ENCODE peak calls at places on chromosomes 3 and 15, in six cellular contexts. V is right cardiac atrium, Q is ovary, G is SJSA1, D is pancreas, R is Peyer's patch. L is an unnamed sample.
A peak's percentile ranks its signal among the peaks of the same experiment; 100 is the strongest.

GRCh38 chr3:52893723-52894122 is 3.6 kb downstream of the STIMATE start:
- DNase-seq in V (no peak), Q (no peak), G (no peak), D (peak; percentile 73), R (no peak), L (no peak)

GRCh38 chr3:132079150-132079549 is 44.3 kb upstream of the CPNE4 start:
- DNase-seq in V (no peak), Q (no peak), G (no peak), D (no peak), R (no peak), L (no peak)

GRCh38 chr3:133885241-133885711 is 10.4 kb downstream of the RAB6B start:
- DNase-seq in V (no peak), Q (no peak), G (peak; percentile 12), D (no peak), R (no peak), L (peak; percentile 51)

GRCh38 chr3:140523600-140523999 is 154.3 kb upstream of the TRIM42 start:
- DNase-seq in V (no peak), Q (no peak), G (no peak), D (no peak), R (no peak), L (no peak)

GRCh38 chr3:52444860-52445793 is at the start of gene SEMA3G:
- DNase-seq in V (peak; percentile 76), Q (no peak), G (peak; percentile 71), D (peak; percentile 96), R (peak; percentile 80), L (peak; percentile 91)

GRCh38 chr15:74397239-74398068 is 30.0 kb upstream of the CYP11A1 start:
- DNase-seq in V (no peak), Q (no peak), G (no peak), D (peak; percentile 32), R (peak; percentile 82), L (peak; percentile 87)

GRCh38 chr3:192260611-192261010 is 466.7 kb downstream of the FGF12 start:
- DNase-seq in V (no peak), Q (no peak), G (no peak), D (no peak), R (no peak), L (no peak)

GRCh38 chr3:9776896-9777694 is 7.3 kb upstream of the CAMK1 start:
- DNase-seq in V (no peak), Q (no peak), G (no peak), D (no peak), R (no peak), L (peak; percentile 27)

GRCh38 chr3:111903067-111903511 is 44.0 kb downstream of the PHLDB2 start:
- DNase-seq in V (no peak), Q (no peak), G (peak; percentile 82), D (no peak), R (no peak), L (no peak)

GRCh38 chr15:85489773-85490493 is 109.5 kb downstream of the AKAP13 start:
- DNase-seq in V (no peak), Q (no peak), G (no peak), D (no peak), R (no peak), L (no peak)
- H3K27ac ChIP-seq in V (no peak overlapping the region), Q (no peak overlapping the region), G (no peak overlapping the region), D (no peak overlapping the region), R (no peak overlapping the region), L (no peak overlapping the region)

GRCh38 chr3:46549408-46549904 is 16.6 kb downstream of the LRRC2 start:
- DNase-seq in V (no peak), Q (no peak), G (no peak), D (no peak), R (peak; percentile 15), L (no peak)
- H3K27ac ChIP-seq in V (no peak overlapping the region), Q (no peak overlapping the region), G (no peak overlapping the region), D (no peak overlapping the region), R (no peak overlapping the region), L (no peak overlapping the region)

GRCh38 chr3:45603226-45603625 is 8.7 kb downstream of the LIMD1 start:
- DNase-seq in V (no peak), Q (no peak), G (no peak), D (no peak), R (no peak), L (peak; percentile 2)
- H3K27ac ChIP-seq in V (no peak overlapping the region), Q (no peak overlapping the region), G (no peak overlapping the region), D (no peak overlapping the region), R (no peak overlapping the region), L (no peak overlapping the region)

GRCh38 chr15:77567202-77567601 is 65.5 kb downstream of the LINGO1 start:
- DNase-seq in V (no peak), Q (no peak), G (no peak), D (no peak), R (no peak), L (no peak)

GRCh38 chr15:77569647-77570186 is 63.0 kb downstream of the LINGO1 start:
- DNase-seq in V (no peak), Q (no peak), G (no peak), D (peak; percentile 25), R (no peak), L (no peak)

GRCh38 chr15:77571181-77571580 is 61.5 kb downstream of the LINGO1 start:
- DNase-seq in V (no peak), Q (no peak), G (no peak), D (no peak), R (no peak), L (no peak)

GRCh38 chr15:77568014-77568959 is 64.4 kb downstream of the LINGO1 start:
- DNase-seq in V (no peak), Q (no peak), G (no peak), D (no peak), R (no peak), L (no peak)

GRCh38 chr15:77568960-77569646 is 63.6 kb downstream of the LINGO1 start:
- DNase-seq in V (peak; percentile 55), Q (peak; percentile 65), G (no peak), D (peak; percentile 24), R (no peak), L (no peak)
- H3K27ac ChIP-seq in V (peak overlapping the region; percentile 53), Q (peak overlapping the region; percentile 35), G (no peak overlapping the region), D (no peak overlapping the region), R (no peak overlapping the region), L (no peak overlapping the region)

DNA sequence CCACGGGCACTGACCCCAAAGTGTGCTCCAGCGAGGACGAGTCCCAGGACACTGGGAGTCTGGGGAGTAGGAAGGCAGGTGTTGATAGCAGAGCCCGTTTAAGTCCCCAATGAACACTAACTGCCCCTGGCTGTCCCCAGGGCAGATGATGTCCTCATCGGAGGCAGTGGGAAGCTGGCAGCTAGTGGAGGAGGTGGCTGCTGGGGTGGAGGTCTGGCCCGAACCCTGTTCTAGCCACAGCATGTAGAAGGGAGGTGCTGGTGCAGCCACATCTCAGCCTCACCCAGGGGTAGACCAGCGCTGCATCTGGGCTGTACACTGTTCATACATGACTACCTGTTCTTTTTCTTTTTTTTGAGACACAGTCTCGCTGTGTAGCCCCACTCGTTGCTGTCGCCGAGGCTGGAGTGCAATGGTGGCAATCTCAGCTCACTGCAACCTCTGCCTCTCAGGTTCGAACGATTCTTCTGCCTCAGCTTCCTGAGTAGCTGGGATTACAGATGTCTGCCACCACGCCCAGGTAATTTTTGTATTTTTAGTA is 51.8 kb downstream of the KLF13 start:
- DNase-seq in V (no peak), Q (no peak), G (no peak), D (no peak), R (no peak), L (no peak)
- H3K27ac ChIP-seq in V (no peak overlapping the region), Q (no peak overlapping the region), G (no peak overlapping the region), D (no peak overlapping the region), R (no peak overlapping the region), L (no peak overlapping the region)

GRCh38 chr15:48360841-48361240 is 29.6 kb downstream of the DUT start:
- DNase-seq in V (no peak), Q (no peak), G (no peak), D (no peak), R (no peak), L (no peak)
- H3K27ac ChIP-seq in V (no peak overlapping the region), Q (no peak overlapping the region), G (no peak overlapping the region), D (no peak overlapping the region), R (no peak overlapping the region), L (no peak overlapping the region)

GRCh38 chr15:77543159-77543882 is 89.4 kb downstream of the LINGO1 start:
- DNase-seq in V (peak; percentile 91), Q (peak; percentile 94), G (peak; percentile 87), D (peak; percentile 96), R (peak; percentile 74), L (peak; percentile 95)
- H3K27ac ChIP-seq in V (no peak overlapping the region), Q (peak overlapping the region; percentile 33), G (no peak overlapping the region), D (no peak overlapping the region), R (peak overlapping the region; percentile 57), L (peak overlapping the region; percentile 1)

DNA sequence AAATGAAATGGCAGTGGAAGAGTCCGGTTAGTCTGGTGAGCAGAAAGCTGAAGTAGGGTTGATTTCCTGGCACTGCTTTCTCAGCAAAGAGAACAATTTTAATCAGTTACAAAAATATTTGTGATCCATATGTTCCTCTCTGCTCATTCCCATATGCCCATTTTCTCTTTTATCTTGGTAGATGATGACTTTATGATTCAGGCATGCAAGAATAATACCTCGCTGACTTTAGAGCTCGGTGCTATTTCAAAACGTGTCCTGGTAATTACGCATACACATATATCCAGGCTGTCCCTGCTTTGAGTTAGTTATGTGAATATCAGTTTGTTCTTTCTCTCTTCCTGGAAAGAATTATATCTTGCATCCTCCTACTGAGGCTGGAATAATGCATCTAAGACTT is 38.5 kb downstream of the ARPP21 start:
- DNase-seq in V (no peak), Q (no peak), G (no peak), D (no peak), R (no peak), L (no peak)
- H3K27ac ChIP-seq in V (no peak overlapping the region), Q (no peak overlapping the region), G (no peak overlapping the region), D (no peak overlapping the region), R (no peak overlapping the region), L (no peak overlapping the region)

GRCh38 chr3:65664927-65665326 is 373.8 kb downstream of the MAGI1 start:
- DNase-seq in V (no peak), Q (no peak), G (no peak), D (no peak), R (no peak), L (no peak)
- H3K27ac ChIP-seq in V (no peak overlapping the region), Q (no peak overlapping the region), G (no peak overlapping the region), D (no peak overlapping the region), R (no peak overlapping the region), L (no peak overlapping the region)

DNA sequence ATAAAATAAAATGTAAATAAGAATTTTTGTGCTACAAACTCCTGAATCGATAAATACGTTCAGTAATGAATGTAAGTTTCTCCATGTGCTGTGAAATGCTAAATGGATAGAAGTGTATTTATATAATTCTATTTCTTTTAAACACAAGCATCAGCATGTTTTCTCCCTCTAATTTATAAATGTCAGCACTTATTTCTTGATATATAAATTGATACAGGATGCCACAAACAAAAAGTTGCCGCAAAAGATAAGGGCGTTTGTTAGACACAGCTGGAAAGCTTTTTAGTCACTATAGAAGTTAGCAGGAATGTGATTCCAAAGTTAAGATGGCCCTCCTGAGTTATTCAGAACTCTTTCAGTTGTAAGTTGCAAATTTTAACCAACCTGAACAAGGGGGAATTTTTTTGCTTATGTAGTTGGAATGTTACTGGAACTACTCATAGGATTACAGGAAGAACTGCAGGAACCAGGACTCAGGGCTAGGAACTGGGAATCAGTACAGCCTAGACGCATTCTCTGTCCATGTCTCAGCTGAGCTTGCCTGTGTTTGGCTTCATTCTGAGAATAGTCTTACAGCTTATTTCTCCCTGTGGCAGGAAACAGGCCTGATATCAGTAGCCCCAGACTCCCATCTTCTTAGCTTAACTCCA is 166.3 kb downstream of the VGLL4 start:
- DNase-seq in V (no peak), Q (no peak), G (peak; percentile 59), D (no peak), R (no peak), L (no peak)
- H3K27ac ChIP-seq in V (peak overlapping the region; percentile 76), Q (no peak overlapping the region), G (peak overlapping the region; percentile 78), D (no peak overlapping the region), R (no peak overlapping the region), L (no peak overlapping the region)

L was measured in spleen.